ENCODE peak calls at places on chromosomes 3 and 15, in six cellular contexts. F, L, M, E, B and V are unnamed samples. For H3K4me1, the result is how much of the 10 kb centered on the place peaks cover.

GRCh38 chr3:37256447-37256846 is 82.1 kb upstream of the LRRFIP2 start:
- DNase-seq in F (no peak), L (no peak), M (peak), E (no peak), B (peak), V (no peak)

GRCh38 chr15:82862886-82863285 is 53.5 kb downstream of the WHAMM start:
- DNase-seq in F (no peak), L (no peak), M (no peak), E (no peak), B (no peak), V (no peak)

GRCh38 chr3:52367891-52368880 is 52.1 kb downstream of the DNAH1 start:
- DNase-seq in F (no peak), L (no peak), M (no peak), E (no peak), B (no peak), V (no peak)

GRCh38 chr15:87631093-87631492 is 625.4 kb downstream of the NTRK3 start:
- DNase-seq in F (no peak), L (no peak), M (no peak), E (no peak), B (no peak), V (no peak)

GRCh38 chr15:31488437-31489204 is 162.0 kb downstream of the KLF13 start:
- DNase-seq in F (no peak), L (peak), M (peak), E (peak), B (peak), V (peak)

GRCh38 chr15:95284933-95285401 is 1045.5 kb upstream of the NR2F2 start:
- DNase-seq in F (no peak), L (no peak), M (peak), E (no peak), B (peak), V (no peak)

GRCh38 chr15:77035584-77035983 is 35.3 kb downstream of the TSPAN3 start:
- DNase-seq in F (no peak), L (peak), M (no peak), E (peak), B (no peak), V (peak)

GRCh38 chr3:99901200-99901926 is 83.7 kb downstream of the CMSS1 start:
- DNase-seq in F (no peak), L (peak), M (no peak), E (no peak), B (peak), V (no peak)

GRCh38 chr3:111454551-111454950 is 87.4 kb upstream of the CD96 start:
- DNase-seq in F (no peak), L (no peak), M (no peak), E (no peak), B (no peak), V (no peak)

GRCh38 chr15:68154923-68155559 is 50.1 kb downstream of the CALML4 start:
- DNase-seq in F (no peak), L (peak), M (peak), E (peak), B (peak), V (peak)

GRCh38 chr3:128984596-128984995 is 9.3 kb downstream of the CFAP92 start:
- DNase-seq in F (no peak), L (no peak), M (no peak), E (no peak), B (no peak), V (no peak)

GRCh38 chr15:91783451-91783850 is 70.1 kb upstream of the SLCO3A1 start:
- DNase-seq in F (no peak), L (no peak), M (no peak), E (no peak), B (no peak), V (no peak)

GRCh38 chr3:156630081-156630772 is 44.2 kb upstream of the TIPARP start:
- DNase-seq in F (no peak), L (no peak), M (peak), E (no peak), B (no peak), V (no peak)

GRCh38 chr3:42705039-42705767 is 2.6 kb upstream of the HHATL start:
- DNase-seq in F (peak), L (no peak), M (no peak), E (no peak), B (no peak), V (peak)

GRCh38 chr3:107431298-107432012 is 54.2 kb downstream of the CCDC54 start:
- DNase-seq in F (peak), L (peak), M (peak), E (peak), B (peak), V (peak)

GRCh38 chr15:76963596-76963995 is 31.3 kb upstream of the PSTPIP1 start:
- DNase-seq in F (no peak), L (no peak), M (no peak), E (no peak), B (no peak), V (no peak)

GRCh38 chr15:82129144-82129692 is 83.4 kb upstream of the MEX3B start:
- DNase-seq in F (no peak), L (no peak), M (no peak), E (no peak), B (no peak), V (peak)

GRCh38 chr3:19531426-19531825 is 383.1 kb downstream of the KCNH8 start:
- DNase-seq in F (no peak), L (no peak), M (no peak), E (no peak), B (no peak), V (no peak)

GRCh38 chr15:66112388-66112787 is 141.2 kb downstream of the MEGF11 start:
- DNase-seq in F (no peak), L (no peak), M (no peak), E (no peak), B (no peak), V (no peak)

GRCh38 chr3:157794771-157795170 is 291.6 kb upstream of the VEPH1 start:
- DNase-seq in F (no peak), L (no peak), M (no peak), E (no peak), B (no peak), V (no peak)

GRCh38 chr15:78914027-78914764 is 30.6 kb downstream of the CTSH start:
- DNase-seq in F (no peak), L (no peak), M (peak), E (no peak), B (no peak), V (no peak)

GRCh38 chr3:39501982-39502837 is 34.7 kb downstream of the MOBP start:
- DNase-seq in F (peak), L (no peak), M (no peak), E (no peak), B (no peak), V (peak)

GRCh38 chr3:25257026-25257425 is 171.0 kb upstream of the RARB start:
- DNase-seq in F (no peak), L (no peak), M (no peak), E (no peak), B (no peak), V (no peak)

GRCh38 chr3:184711366-184712247 is at the start of gene MAGEF1:
- DNase-seq in F (peak), L (peak), M (peak), E (peak), B (peak), V (peak)

GRCh38 chr3:188431553-188431952 is 277.6 kb downstream of the LPP start:
- DNase-seq in F (no peak), L (peak), M (no peak), E (no peak), B (peak), V (no peak)

GRCh38 chr3:189342811-189343210 is 171.0 kb downstream of the TPRG1 start:
- DNase-seq in F (no peak), L (no peak), M (no peak), E (no peak), B (no peak), V (no peak)

GRCh38 chr15:86608461-86608860 is 528.8 kb downstream of the AGBL1 start:
- DNase-seq in F (no peak), L (peak), M (peak), E (peak), B (no peak), V (no peak)

GRCh38 chr15:58118272-58118671 is 19.9 kb upstream of the AQP9 start:
- DNase-seq in F (no peak), L (no peak), M (no peak), E (no peak), B (no peak), V (no peak)

GRCh38 chr15:84714372-84714771 is 1.6 kb downstream of the SEC11A start:
- DNase-seq in F (no peak), L (no peak), M (no peak), E (no peak), B (no peak), V (no peak)

GRCh38 chr3:127735767-127736693 is 63.3 kb downstream of the ABTB1 start:
- DNase-seq in F (no peak), L (peak), M (no peak), E (peak), B (peak), V (no peak)

GRCh38 chr3:16240229-16241023 is 24.3 kb downstream of the DPH3 start:
- DNase-seq in F (no peak), L (peak), M (no peak), E (no peak), B (no peak), V (no peak)

GRCh38 chr3:28376424-28376823 is 27.8 kb upstream of the AZI2 start:
- DNase-seq in F (no peak), L (peak), M (no peak), E (no peak), B (no peak), V (no peak)

GRCh38 chr3:129708328-129708861 is 101.9 kb upstream of the PLXND1 start:
- DNase-seq in F (no peak), L (no peak), M (no peak), E (no peak), B (no peak), V (no peak)

GRCh38 chr15:36688310-36689102 is 109.1 kb downstream of the CDIN1 start:
- DNase-seq in F (no peak), L (no peak), M (no peak), E (no peak), B (no peak), V (no peak)

GRCh38 chr15:51332211-51333147 is 5.9 kb downstream of the CYP19A1 start:
- DNase-seq in F (no peak), L (no peak), M (no peak), E (no peak), B (no peak), V (no peak)

GRCh38 chr3:114363554-114364202 is 69.8 kb downstream of the TIGIT start:
- DNase-seq in F (no peak), L (peak), M (no peak), E (no peak), B (no peak), V (no peak)

GRCh38 chr3:45329779-45330305 is 58.5 kb upstream of the LARS2 start:
- DNase-seq in F (no peak), L (no peak), M (no peak), E (no peak), B (no peak), V (no peak)

GRCh38 chr3:80051602-80051962 is 283.8 kb upstream of the ROBO1 start:
- DNase-seq in F (no peak), L (no peak), M (no peak), E (no peak), B (no peak), V (peak)

GRCh38 chr15:35953424-35953823 is 407.5 kb upstream of the DPH6 start:
- DNase-seq in F (no peak), L (no peak), M (no peak), E (no peak), B (no peak), V (no peak)

GRCh38 chr15:49438970-49439631 is 16.1 kb downstream of the FGF7 start:
- DNase-seq in F (peak), L (no peak), M (no peak), E (peak), B (no peak), V (no peak)

GRCh38 chr3:90136468-90137191 is 1029.2 kb downstream of the EPHA3 start:
- DNase-seq in F (no peak), L (peak), M (no peak), E (no peak), B (no peak), V (no peak)
- H3K27ac ChIP-seq in F (no peak), L (peak), M (no peak), E (no peak), B (no peak), V (no peak)

DNA sequence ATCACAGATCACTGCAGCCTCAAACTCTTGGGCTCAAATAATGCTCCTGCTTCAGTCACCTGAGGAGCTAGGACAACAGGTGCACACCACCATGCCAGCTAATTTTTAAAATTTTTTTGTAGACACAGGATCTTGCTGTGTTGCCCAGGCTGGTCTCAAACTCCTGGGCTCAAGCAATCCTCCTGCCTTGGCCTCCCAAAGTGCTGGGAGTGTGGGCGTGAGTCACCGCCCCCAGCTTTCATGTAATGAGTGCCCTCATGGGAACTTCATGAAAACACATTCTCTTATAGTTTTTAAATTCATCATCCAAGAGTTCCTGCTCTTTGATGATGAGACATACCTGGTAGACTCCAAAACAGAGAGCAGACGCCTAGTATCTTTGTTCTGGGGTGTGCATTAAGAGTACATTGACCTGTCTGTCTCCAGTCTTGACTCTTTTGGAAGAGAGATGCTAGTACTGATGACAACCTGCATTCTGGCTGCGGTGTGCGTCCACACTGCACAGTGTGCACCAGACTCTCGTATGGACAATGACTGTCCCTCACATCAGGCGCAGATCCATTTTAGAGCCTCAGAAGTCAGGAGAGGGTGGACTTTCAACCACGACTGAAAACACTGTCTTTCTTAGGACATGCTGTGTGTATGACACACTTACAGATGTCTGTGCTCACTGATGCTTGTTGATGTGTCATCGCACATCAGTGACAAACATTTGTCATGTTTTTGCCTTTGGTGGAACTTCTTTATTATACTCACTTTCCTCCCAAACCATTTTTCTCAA is 2.0 kb downstream of the NRROS start:
- DNase-seq in F (no peak), L (no peak), M (no peak), E (no peak), B (no peak), V (no peak)
- H3K4me1 ChIP-seq in F (half or more), L (under half), M (under half), E (under half), B (under half), V (under half)

DNA sequence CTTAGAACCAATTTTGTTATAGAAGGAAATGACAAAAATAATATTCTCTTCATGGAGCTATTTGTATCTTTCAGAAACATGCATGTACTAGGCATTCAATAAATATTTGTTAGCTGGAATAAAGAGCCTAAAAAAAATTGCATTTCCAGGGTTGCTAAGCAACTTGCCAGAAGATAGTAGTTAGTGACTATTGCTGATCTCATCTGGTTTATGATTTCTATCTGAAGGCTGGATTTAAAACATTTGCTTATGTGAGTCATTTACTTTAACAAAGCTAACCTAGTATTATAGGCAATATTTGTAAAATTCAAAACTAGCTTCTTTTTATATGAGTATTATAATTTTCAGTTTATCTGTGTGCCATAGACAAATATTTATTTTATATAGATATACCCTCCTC is 78.4 kb downstream of the NAALADL2 start:
- DNase-seq in F (no peak), L (no peak), M (no peak), E (no peak), B (no peak), V (no peak)
- H3K27ac ChIP-seq in F (no peak), L (no peak), M (no peak), E (no peak), B (no peak), V (no peak)

GRCh38 chr15:101063212-101063611 is 144.1 kb downstream of the LRRK1 start:
- DNase-seq in F (no peak), L (no peak), M (peak), E (no peak), B (no peak), V (no peak)

GRCh38 chr15:101062063-101062462 is 142.9 kb downstream of the LRRK1 start:
- DNase-seq in F (no peak), L (no peak), M (no peak), E (no peak), B (no peak), V (no peak)

GRCh38 chr15:101063891-101064794 is 145.0 kb downstream of the LRRK1 start:
- DNase-seq in F (peak), L (no peak), M (no peak), E (no peak), B (no peak), V (peak)

GRCh38 chr15:101060576-101061551 is 141.7 kb downstream of the LRRK1 start:
- DNase-seq in F (no peak), L (no peak), M (no peak), E (no peak), B (no peak), V (no peak)

GRCh38 chr15:101062471-101063171 is 143.5 kb downstream of the LRRK1 start:
- DNase-seq in F (no peak), L (no peak), M (no peak), E (no peak), B (no peak), V (no peak)
- H3K4me1 ChIP-seq in F (under half), L (under half), M (under half), E (under half), B (under half), V (under half)

DNA sequence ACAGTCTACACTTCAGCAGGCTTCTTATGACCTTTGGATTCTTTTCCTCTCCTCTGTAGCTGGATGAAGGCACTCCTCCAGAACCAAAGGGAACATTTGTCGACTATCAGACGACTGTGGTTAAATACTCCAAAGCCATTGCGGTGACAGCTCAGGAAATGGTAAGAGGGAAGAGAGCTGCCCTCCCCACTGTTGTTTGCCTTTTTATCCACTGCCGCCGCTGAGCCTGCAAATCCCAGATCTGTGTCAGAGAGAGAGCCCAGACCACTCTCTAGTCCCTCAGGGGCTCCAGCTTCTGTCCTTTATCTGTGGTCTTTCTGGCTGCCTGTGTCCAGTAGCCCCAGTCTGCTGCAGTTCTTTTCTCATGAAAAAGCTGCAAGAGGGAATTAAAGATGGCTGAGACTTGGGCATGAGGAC is 261.5 kb upstream of the TPM1 start:
- DNase-seq in F (no peak), L (no peak), M (peak), E (no peak), B (no peak), V (peak)
- H3K27ac ChIP-seq in F (no peak), L (peak), M (no peak), E (no peak), B (no peak), V (peak)

GRCh38 chr3:11632966-11633365 is 10.7 kb downstream of the VGLL4 start:
- DNase-seq in F (no peak), L (no peak), M (no peak), E (no peak), B (no peak), V (no peak)
- H3K4me1 ChIP-seq in F (half or more), L (under half), M (under half), E (half or more), B (under half), V (under half)

GRCh38 chr15:60421544-60421943 is 23.8 kb upstream of the ANXA2 start:
- DNase-seq in F (no peak), L (no peak), M (no peak), E (no peak), B (no peak), V (no peak)

GRCh38 chr15:60420322-60420721 is 22.5 kb upstream of the ANXA2 start:
- DNase-seq in F (no peak), L (no peak), M (no peak), E (no peak), B (no peak), V (no peak)

GRCh38 chr15:60423540-60423939 is 25.8 kb upstream of the ANXA2 start:
- DNase-seq in F (no peak), L (peak), M (peak), E (no peak), B (peak), V (no peak)

GRCh38 chr15:60426870-60427528 is 29.2 kb upstream of the ANXA2 start:
- DNase-seq in F (no peak), L (peak), M (no peak), E (no peak), B (no peak), V (no peak)

GRCh38 chr15:60424006-60424405 is 26.2 kb upstream of the ANXA2 start:
- DNase-seq in F (no peak), L (no peak), M (no peak), E (no peak), B (no peak), V (no peak)
- H3K27ac ChIP-seq in F (peak), L (peak), M (peak), E (no peak), B (no peak), V (peak)

GRCh38 chr3:71072288-71072687 is 511.2 kb downstream of the FOXP1 start:
- DNase-seq in F (no peak), L (no peak), M (no peak), E (no peak), B (no peak), V (no peak)
- H3K4me1 ChIP-seq in F (under half), L (under half), M (under half), E (under half), B (under half), V (under half)